ENCODE peak calls at places on chromosome 11, in eight cellular contexts. One of them, this sample, is unnamed. For H3K36me3, the result is how much of the 10 kb centered on the place peaks cover.

GRCh38 chr11:102626686-102627085 is 1.6 kb upstream of the MMP20 start:
- DNase-seq in lower lobe of right lung: no peak
- DNase-seq in Peyer's patch: no peak
- DNase-seq in IMR-90: peak
- DNase-seq in left ventricle myocardium inferior: no peak
- DNase-seq in CD8-positive, alpha-beta memory T cell: no peak
- DNase-seq in psoas muscle: no peak
- DNase-seq in uterus: no peak
- DNase-seq in this sample: no peak

GRCh38 chr11:19740586-19740985 is 27.9 kb downstream of the NAV2 start:
- DNase-seq in left ventricle myocardium inferior: no peak
- DNase-seq in IMR-90: no peak
- DNase-seq in CD8-positive, alpha-beta memory T cell: no peak
- DNase-seq in lower lobe of right lung: no peak
- DNase-seq in psoas muscle: no peak
- DNase-seq in Peyer's patch: no peak
- DNase-seq in uterus: no peak
- DNase-seq in this sample: no peak

GRCh38 chr11:95641506-95641905 is 148.1 kb downstream of the FAM76B start:
- DNase-seq in CD8-positive, alpha-beta memory T cell: no peak
- DNase-seq in uterus: no peak
- DNase-seq in lower lobe of right lung: peak
- DNase-seq in IMR-90: no peak
- DNase-seq in left ventricle myocardium inferior: no peak
- DNase-seq in psoas muscle: peak
- DNase-seq in Peyer's patch: no peak
- DNase-seq in this sample: no peak

GRCh38 chr11:63563201-63564055 is at the start of gene PLAAT2:
- DNase-seq in lower lobe of right lung: no peak
- DNase-seq in uterus: no peak
- DNase-seq in left ventricle myocardium inferior: no peak
- DNase-seq in Peyer's patch: peak
- DNase-seq in CD8-positive, alpha-beta memory T cell: no peak
- DNase-seq in IMR-90: no peak
- DNase-seq in psoas muscle: no peak
- DNase-seq in this sample: no peak

GRCh38 chr11:34339149-34340064 is 18.4 kb downstream of the ABTB2 start:
- DNase-seq in Peyer's patch: no peak
- DNase-seq in CD8-positive, alpha-beta memory T cell: no peak
- DNase-seq in left ventricle myocardium inferior: no peak
- DNase-seq in psoas muscle: no peak
- DNase-seq in uterus: no peak
- DNase-seq in IMR-90: no peak
- DNase-seq in lower lobe of right lung: peak
- DNase-seq in this sample: peak

GRCh38 chr11:22976146-22976545 is 115.9 kb upstream of the CCDC179 start:
- DNase-seq in psoas muscle: peak
- DNase-seq in left ventricle myocardium inferior: no peak
- DNase-seq in lower lobe of right lung: no peak
- DNase-seq in CD8-positive, alpha-beta memory T cell: no peak
- DNase-seq in uterus: no peak
- DNase-seq in IMR-90: peak
- DNase-seq in Peyer's patch: no peak
- DNase-seq in this sample: no peak

GRCh38 chr11:76233936-76234703 is 27.8 kb upstream of the WNT11 start:
- DNase-seq in left ventricle myocardium inferior: peak
- DNase-seq in psoas muscle: peak
- DNase-seq in uterus: peak
- DNase-seq in Peyer's patch: peak
- DNase-seq in IMR-90: no peak
- DNase-seq in lower lobe of right lung: peak
- DNase-seq in CD8-positive, alpha-beta memory T cell: no peak
- DNase-seq in this sample: no peak

GRCh38 chr11:117931971-117932370 is 2.8 kb upstream of the TMPRSS13 start:
- DNase-seq in Peyer's patch: peak
- DNase-seq in psoas muscle: no peak
- DNase-seq in CD8-positive, alpha-beta memory T cell: peak
- DNase-seq in IMR-90: no peak
- DNase-seq in left ventricle myocardium inferior: no peak
- DNase-seq in lower lobe of right lung: peak
- DNase-seq in uterus: no peak
- DNase-seq in this sample: no peak

GRCh38 chr11:123413636-123414035 is 16.4 kb upstream of the GRAMD1B start:
- DNase-seq in IMR-90: peak
- DNase-seq in left ventricle myocardium inferior: no peak
- DNase-seq in Peyer's patch: peak
- DNase-seq in CD8-positive, alpha-beta memory T cell: no peak
- DNase-seq in uterus: no peak
- DNase-seq in lower lobe of right lung: no peak
- DNase-seq in psoas muscle: no peak
- DNase-seq in this sample: no peak

GRCh38 chr11:17528906-17529813 is 15.1 kb downstream of the USH1C start:
- DNase-seq in CD8-positive, alpha-beta memory T cell: no peak
- DNase-seq in psoas muscle: no peak
- DNase-seq in left ventricle myocardium inferior: no peak
- DNase-seq in Peyer's patch: no peak
- DNase-seq in lower lobe of right lung: no peak
- DNase-seq in uterus: no peak
- DNase-seq in IMR-90: no peak
- DNase-seq in this sample: no peak

GRCh38 chr11:27385245-27385644 is 22.2 kb upstream of the CCDC34 start:
- DNase-seq in psoas muscle: no peak
- DNase-seq in Peyer's patch: no peak
- DNase-seq in uterus: no peak
- DNase-seq in CD8-positive, alpha-beta memory T cell: no peak
- DNase-seq in IMR-90: peak
- DNase-seq in lower lobe of right lung: no peak
- DNase-seq in left ventricle myocardium inferior: no peak
- DNase-seq in this sample: peak

DNA sequence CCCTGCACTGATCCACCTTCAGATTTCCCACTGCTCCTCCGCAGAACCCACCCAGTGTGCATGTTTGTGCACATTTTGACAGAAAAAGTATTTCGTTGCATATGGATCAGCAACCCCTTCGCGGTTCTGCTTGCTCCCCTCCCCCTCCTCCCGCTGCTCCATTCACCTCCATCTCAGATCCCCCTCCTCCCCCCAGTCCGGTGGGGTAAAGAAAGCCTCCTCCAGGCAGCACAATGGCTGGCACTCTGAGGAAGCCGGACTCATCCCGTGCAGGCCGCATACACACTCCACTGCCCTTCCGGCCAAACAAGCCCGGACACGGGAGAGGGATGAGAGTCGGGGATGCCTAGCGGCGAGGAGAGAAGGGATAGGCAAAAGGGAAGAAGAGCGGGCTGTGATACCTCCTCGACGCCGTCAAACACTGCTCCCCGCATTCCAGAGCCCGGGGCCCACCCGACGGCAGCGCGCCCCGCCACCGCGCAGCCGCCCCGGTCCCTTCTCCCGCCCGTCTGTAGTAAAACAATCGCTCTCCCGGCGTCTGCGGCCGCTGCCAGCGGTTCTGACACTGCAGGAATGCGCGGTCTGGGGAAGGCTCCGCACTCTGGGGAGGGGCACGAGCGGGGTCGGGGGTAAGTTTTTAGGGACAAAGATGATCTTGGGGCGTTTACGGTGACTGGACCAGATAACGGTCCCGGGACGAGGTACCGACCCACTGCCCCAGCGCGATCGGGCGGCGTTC is 909 bp downstream of the FEZ1 start:
- DNase-seq in uterus: peak
- DNase-seq in psoas muscle: peak
- DNase-seq in left ventricle myocardium inferior: peak
- DNase-seq in IMR-90: peak
- DNase-seq in Peyer's patch: no peak
- DNase-seq in lower lobe of right lung: no peak
- DNase-seq in CD8-positive, alpha-beta memory T cell: no peak
- DNase-seq in this sample: no peak
- H3K4me3 ChIP-seq in uterus: peak
- H3K4me3 ChIP-seq in psoas muscle: peak
- H3K4me3 ChIP-seq in left ventricle myocardium inferior: peak
- H3K4me3 ChIP-seq in IMR-90: peak
- H3K4me3 ChIP-seq in Peyer's patch: peak
- H3K4me3 ChIP-seq in lower lobe of right lung: peak
- H3K4me3 ChIP-seq in CD8-positive, alpha-beta memory T cell: peak
- H3K4me3 ChIP-seq in this sample: no peak

DNA sequence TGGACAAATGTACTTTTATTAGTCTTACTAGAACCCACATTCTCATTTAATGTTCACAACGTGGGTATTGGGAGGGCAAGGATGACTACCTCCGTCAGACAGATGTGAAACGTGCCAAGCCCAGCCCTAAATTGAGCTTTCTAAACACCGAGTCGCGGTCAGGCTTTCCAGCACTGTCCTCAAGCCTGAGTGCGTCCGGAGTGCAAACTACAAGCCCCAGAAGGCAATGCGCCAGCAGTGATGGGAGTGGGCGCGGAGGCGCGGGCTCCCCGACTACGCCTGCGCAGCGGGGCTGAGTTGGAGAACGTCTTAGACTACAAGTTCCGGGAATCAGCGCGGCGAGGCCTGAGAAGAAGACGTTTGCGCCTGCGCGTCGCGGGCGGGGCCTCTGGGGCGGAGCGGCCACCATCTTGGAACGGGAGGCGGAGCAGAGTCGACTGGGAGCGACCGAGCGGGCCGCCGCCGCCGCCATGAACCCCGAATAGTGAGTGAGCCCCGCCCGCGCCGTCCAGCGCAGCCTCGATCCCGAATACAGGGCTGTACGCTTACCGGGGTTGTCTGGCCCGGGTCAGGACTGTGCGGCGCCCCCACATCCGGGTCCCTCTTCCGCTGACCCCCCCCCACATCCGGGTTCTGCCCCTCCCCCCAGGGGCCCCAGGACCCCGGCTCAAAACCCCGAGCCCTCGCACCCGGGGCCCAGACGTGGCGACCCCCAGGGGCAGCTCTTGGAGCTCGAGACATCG is at the start of gene RAB1B:
- DNase-seq in Peyer's patch: peak
- DNase-seq in IMR-90: peak
- DNase-seq in psoas muscle: peak
- DNase-seq in left ventricle myocardium inferior: peak
- DNase-seq in lower lobe of right lung: peak
- DNase-seq in uterus: peak
- DNase-seq in CD8-positive, alpha-beta memory T cell: peak
- DNase-seq in this sample: peak
- H3K36me3 ChIP-seq in Peyer's patch: under half
- H3K36me3 ChIP-seq in IMR-90: under half
- H3K36me3 ChIP-seq in psoas muscle: under half
- H3K36me3 ChIP-seq in left ventricle myocardium inferior: under half
- H3K36me3 ChIP-seq in lower lobe of right lung: under half
- H3K36me3 ChIP-seq in uterus: under half
- H3K36me3 ChIP-seq in CD8-positive, alpha-beta memory T cell: under half
- H3K36me3 ChIP-seq in this sample: half or more

GRCh38 chr11:3145206-3145520 is 19.9 kb downstream of the OSBPL5 start:
- DNase-seq in lower lobe of right lung: no peak
- DNase-seq in IMR-90: no peak
- DNase-seq in left ventricle myocardium inferior: no peak
- DNase-seq in uterus: no peak
- DNase-seq in CD8-positive, alpha-beta memory T cell: no peak
- DNase-seq in psoas muscle: no peak
- DNase-seq in Peyer's patch: no peak
- DNase-seq in this sample: no peak

GRCh38 chr11:3147257-3147619 is 17.9 kb downstream of the OSBPL5 start:
- DNase-seq in IMR-90: no peak
- DNase-seq in CD8-positive, alpha-beta memory T cell: no peak
- DNase-seq in Peyer's patch: no peak
- DNase-seq in uterus: peak
- DNase-seq in psoas muscle: peak
- DNase-seq in left ventricle myocardium inferior: peak
- DNase-seq in lower lobe of right lung: no peak
- DNase-seq in this sample: no peak

GRCh38 chr11:3147626-3148025 is 17.5 kb downstream of the OSBPL5 start:
- DNase-seq in Peyer's patch: no peak
- DNase-seq in uterus: no peak
- DNase-seq in left ventricle myocardium inferior: no peak
- DNase-seq in psoas muscle: no peak
- DNase-seq in CD8-positive, alpha-beta memory T cell: no peak
- DNase-seq in IMR-90: no peak
- DNase-seq in lower lobe of right lung: no peak
- DNase-seq in this sample: no peak

GRCh38 chr11:3148255-3148989 is 16.7 kb downstream of the OSBPL5 start:
- DNase-seq in IMR-90: no peak
- DNase-seq in Peyer's patch: peak
- DNase-seq in lower lobe of right lung: no peak
- DNase-seq in uterus: no peak
- DNase-seq in left ventricle myocardium inferior: no peak
- DNase-seq in psoas muscle: no peak
- DNase-seq in CD8-positive, alpha-beta memory T cell: no peak
- DNase-seq in this sample: no peak

DNA sequence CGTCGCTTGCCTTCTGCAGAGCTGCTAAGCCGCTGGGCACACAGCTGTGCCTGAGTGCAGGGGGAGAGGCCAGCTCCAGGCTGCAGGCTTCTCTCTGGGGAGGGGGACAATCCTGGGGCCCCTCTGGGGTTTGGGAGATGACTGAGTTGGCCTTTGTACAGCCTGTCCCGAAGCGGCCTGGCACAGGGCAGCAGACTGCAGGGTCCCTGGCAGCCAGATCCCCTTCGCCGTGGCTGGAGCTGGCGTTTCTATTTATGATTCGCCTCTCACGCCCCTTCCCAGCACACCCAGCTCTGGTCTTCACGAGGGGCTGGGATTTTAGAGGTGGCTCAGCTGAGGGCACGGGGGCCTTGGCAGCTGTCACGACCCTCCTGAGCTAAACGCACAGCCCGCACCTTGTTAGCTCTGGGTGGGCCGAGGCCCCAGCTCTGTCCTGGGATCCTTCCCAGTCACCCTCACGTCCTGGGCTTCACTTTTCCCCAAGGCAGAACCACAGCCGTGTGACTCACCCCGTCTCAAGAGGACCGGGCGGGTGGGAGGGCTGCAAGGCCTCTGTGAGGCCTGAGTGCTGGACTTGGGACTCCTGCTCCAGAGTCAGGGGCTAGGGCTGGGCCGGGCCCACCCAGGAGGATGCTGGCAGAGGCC is 18.4 kb downstream of the OSBPL5 start:
- DNase-seq in uterus: no peak
- DNase-seq in IMR-90: peak
- DNase-seq in Peyer's patch: no peak
- DNase-seq in lower lobe of right lung: no peak
- DNase-seq in left ventricle myocardium inferior: no peak
- DNase-seq in CD8-positive, alpha-beta memory T cell: no peak
- DNase-seq in psoas muscle: no peak
- DNase-seq in this sample: peak
- H3K4me3 ChIP-seq in uterus: no peak
- H3K4me3 ChIP-seq in IMR-90: no peak
- H3K4me3 ChIP-seq in Peyer's patch: no peak
- H3K4me3 ChIP-seq in lower lobe of right lung: no peak
- H3K4me3 ChIP-seq in left ventricle myocardium inferior: peak
- H3K4me3 ChIP-seq in CD8-positive, alpha-beta memory T cell: no peak
- H3K4me3 ChIP-seq in psoas muscle: no peak
- H3K4me3 ChIP-seq in this sample: no peak

GRCh38 chr11:119236891-119237290 is 30.8 kb downstream of the CBL start:
- DNase-seq in Peyer's patch: no peak
- DNase-seq in left ventricle myocardium inferior: no peak
- DNase-seq in uterus: no peak
- DNase-seq in lower lobe of right lung: no peak
- DNase-seq in IMR-90: peak
- DNase-seq in psoas muscle: no peak
- DNase-seq in CD8-positive, alpha-beta memory T cell: no peak
- DNase-seq in this sample: no peak

GRCh38 chr11:119236490-119236889 is 30.4 kb downstream of the CBL start:
- DNase-seq in uterus: no peak
- DNase-seq in psoas muscle: no peak
- DNase-seq in IMR-90: peak
- DNase-seq in Peyer's patch: no peak
- DNase-seq in left ventricle myocardium inferior: no peak
- DNase-seq in lower lobe of right lung: no peak
- DNase-seq in CD8-positive, alpha-beta memory T cell: no peak
- DNase-seq in this sample: no peak

GRCh38 chr11:119237515-119237914 is 31.4 kb downstream of the CBL start:
- DNase-seq in uterus: no peak
- DNase-seq in IMR-90: no peak
- DNase-seq in Peyer's patch: no peak
- DNase-seq in lower lobe of right lung: no peak
- DNase-seq in left ventricle myocardium inferior: no peak
- DNase-seq in psoas muscle: no peak
- DNase-seq in CD8-positive, alpha-beta memory T cell: no peak
- DNase-seq in this sample: no peak
- H3K36me3 ChIP-seq in uterus: under half
- H3K36me3 ChIP-seq in IMR-90: under half
- H3K36me3 ChIP-seq in Peyer's patch: under half
- H3K36me3 ChIP-seq in lower lobe of right lung: under half
- H3K36me3 ChIP-seq in left ventricle myocardium inferior: under half
- H3K36me3 ChIP-seq in psoas muscle: under half
- H3K36me3 ChIP-seq in CD8-positive, alpha-beta memory T cell: under half
- H3K36me3 ChIP-seq in this sample: under half

This sample was measured in SJSA1.